ENCODE peak calls at places on chromosomes 7 and 10, in seven cellular contexts. Y is HAP-1, X is MV-4-11, O is hepatocyte, H is aorta, E is GM12864, J is SHP77. S is an unnamed sample.

GRCh38 chr7:151312356-151312755 is 29.3 kb upstream of the NUB1 start:
- DNase-seq in Y (no peak), X (no peak), O (no peak), H (no peak), E (no peak), J (no peak), S (no peak)

GRCh38 chr10:48444861-48445841 is 138.7 kb downstream of the MAPK8 start:
- DNase-seq in Y (no peak), X (no peak), O (peak; percentile 10), H (peak; percentile 62), E (no peak), J (peak; percentile 60), S (no peak)

GRCh38 chr7:2024227-2024918 is 208.4 kb downstream of the MAD1L1 start:
- DNase-seq in Y (no peak), X (peak; percentile 92), O (no peak), H (peak; percentile 39), E (no peak), J (no peak), S (peak; percentile 65)

GRCh38 chr10:77592946-77593636 is 44.5 kb downstream of the KCNMA1 start:
- DNase-seq in Y (no peak), X (no peak), O (peak; percentile 61), H (peak; percentile 81), E (no peak), J (no peak), S (peak; percentile 6)

GRCh38 chr7:136134503-136134902 is 157.3 kb upstream of the MTPN start:
- DNase-seq in Y (no peak), X (no peak), O (peak; percentile 18), H (no peak), E (no peak), J (no peak), S (no peak)

GRCh38 chr7:110043514-110043913 is 1047.4 kb upstream of the LRRN3 start:
- DNase-seq in Y (no peak), X (no peak), O (no peak), H (no peak), E (no peak), J (no peak), S (no peak)

GRCh38 chr10:100519321-100520051 is at the start of gene SEC31B:
- DNase-seq in Y (no peak), X (no peak), O (peak; percentile 66), H (peak; percentile 80), E (no peak), J (peak; percentile 64), S (no peak)

GRCh38 chr10:50421026-50421719 is 169.9 kb upstream of the ASAH2 start:
- DNase-seq in Y (peak; percentile 31), X (peak; percentile 60), O (peak; percentile 50), H (no peak), E (peak; percentile 61), J (no peak), S (peak; percentile 90)

GRCh38 chr10:75825656-75826055 is 394.2 kb downstream of the LRMDA start:
- DNase-seq in Y (no peak), X (no peak), O (no peak), H (no peak), E (no peak), J (no peak), S (no peak)

GRCh38 chr10:33005322-33006282 is 47.6 kb upstream of the ITGB1 start:
- DNase-seq in Y (peak; percentile 43), X (peak; percentile 90), O (peak; percentile 90), H (peak; percentile 95), E (no peak), J (peak; percentile 52), S (peak; percentile 85)

GRCh38 chr7:118185163-118185860 is 1.3 kb downstream of the LSM8 start:
- DNase-seq in Y (peak; percentile 21), X (no peak), O (no peak), H (no peak), E (no peak), J (no peak), S (peak; percentile 37)

GRCh38 chr7:241513-241912 is 48.5 kb upstream of the FOXL3 start:
- DNase-seq in Y (no peak), X (no peak), O (no peak), H (no peak), E (no peak), J (no peak), S (no peak)

GRCh38 chr7:8131694-8132605 is 130.0 kb downstream of the ICA1 start:
- DNase-seq in Y (no peak), X (no peak), O (no peak), H (no peak), E (peak; percentile 75), J (no peak), S (peak; percentile 73)

GRCh38 chr7:47638679-47639306 is 56.9 kb upstream of the TNS3 start:
- DNase-seq in Y (no peak), X (no peak), O (peak; percentile 45), H (no peak), E (no peak), J (no peak), S (no peak)

GRCh38 chr7:132191418-132191817 is 384.9 kb downstream of the PLXNA4 start:
- DNase-seq in Y (no peak), X (no peak), O (no peak), H (peak; percentile 50), E (no peak), J (no peak), S (no peak)

GRCh38 chr10:62850646-62851045 is 34.5 kb upstream of the EGR2 start:
- DNase-seq in Y (no peak), X (peak; percentile 63), O (no peak), H (no peak), E (no peak), J (no peak), S (peak; percentile 11)

GRCh38 chr7:95550546-95550945 is 45.8 kb downstream of the PDK4 start:
- DNase-seq in Y (no peak), X (no peak), O (no peak), H (no peak), E (no peak), J (no peak), S (no peak)

GRCh38 chr7:84799131-84799530 is 387.7 kb downstream of the SEMA3D start:
- DNase-seq in Y (no peak), X (no peak), O (peak; percentile 8), H (no peak), E (no peak), J (no peak), S (peak; percentile 65)

GRCh38 chr7:154299736-154300135 is 247.5 kb downstream of the DPP6 start:
- DNase-seq in Y (no peak), X (no peak), O (no peak), H (no peak), E (no peak), J (no peak), S (no peak)

GRCh38 chr7:13262929-13263530 is 575.6 kb downstream of the ARL4A start:
- DNase-seq in Y (peak; percentile 59), X (peak; percentile 30), O (peak; percentile 57), H (no peak), E (peak; percentile 1), J (peak; percentile 45), S (peak; percentile 59)

GRCh38 chr7:104951546-104951945 is 62.5 kb upstream of the KMT2E start:
- DNase-seq in Y (no peak), X (peak; percentile 54), O (no peak), H (no peak), E (no peak), J (no peak), S (no peak)

GRCh38 chr10:74932648-74933047 is 106.2 kb downstream of the KAT6B start:
- DNase-seq in Y (no peak), X (no peak), O (no peak), H (peak; percentile 81), E (no peak), J (peak; percentile 24), S (no peak)

GRCh38 chr7:140230862-140231778 is 54.3 kb upstream of the KDM7A start:
- DNase-seq in Y (peak; percentile 65), X (no peak), O (peak; percentile 42), H (peak; percentile 83), E (no peak), J (peak; percentile 75), S (no peak)

GRCh38 chr10:48760983-48761382 is 76.3 kb downstream of the WDFY4 start:
- DNase-seq in Y (no peak), X (no peak), O (no peak), H (no peak), E (no peak), J (no peak), S (no peak)

GRCh38 chr10:44539178-44539577 is 154.3 kb upstream of the CXCL12 start:
- DNase-seq in Y (no peak), X (no peak), O (no peak), H (no peak), E (no peak), J (no peak), S (no peak)

GRCh38 chr10:27383595-27384542 is 120.2 kb upstream of the RAB18 start:
- DNase-seq in Y (no peak), X (peak; percentile 66), O (no peak), H (no peak), E (no peak), J (peak; percentile 20), S (peak; percentile 9)

GRCh38 chr7:786472-787255 is 45.6 kb upstream of the SUN1 start:
- DNase-seq in Y (peak; percentile 40), X (peak; percentile 17), O (peak; percentile 82), H (peak; percentile 93), E (no peak), J (peak; percentile 26), S (peak; percentile 54)

GRCh38 chr7:128884561-128885369 is 22.1 kb downstream of the ATP6V1F start:
- DNase-seq in Y (no peak), X (no peak), O (no peak), H (peak; percentile 68), E (no peak), J (no peak), S (no peak)

GRCh38 chr10:128927389-128927788 is 539.7 kb upstream of the MGMT start:
- DNase-seq in Y (no peak), X (no peak), O (peak; percentile 15), H (no peak), E (no peak), J (no peak), S (no peak)

GRCh38 chr10:50982989-50983388 is 91.3 kb upstream of the PRKG1 start:
- DNase-seq in Y (no peak), X (no peak), O (no peak), H (no peak), E (no peak), J (no peak), S (no peak)

GRCh38 chr7:142539901-142540300 is 209.4 kb upstream of the PRSS1 start:
- DNase-seq in Y (no peak), X (no peak), O (no peak), H (no peak), E (no peak), J (no peak), S (no peak)

GRCh38 chr10:27391916-27392315 is 112.2 kb upstream of the RAB18 start:
- DNase-seq in Y (no peak), X (no peak), O (no peak), H (no peak), E (no peak), J (no peak), S (no peak)

GRCh38 chr7:35802649-35803048 is 1.8 kb downstream of the SEPTIN7 start:
- DNase-seq in Y (no peak), X (no peak), O (no peak), H (no peak), E (no peak), J (no peak), S (peak; percentile 23)

GRCh38 chr10:121998462-121998861 is 9.5 kb downstream of the TACC2 start:
- DNase-seq in Y (no peak), X (no peak), O (no peak), H (no peak), E (no peak), J (no peak), S (no peak)